ENCODE peak calls at places on chromosomes 1 and 21, in ten cellular contexts. One of them, this sample, is unnamed.

GRCh38 chr1:110674337-110675059 is at the start of gene KCNA3:
- DNase-seq in astrocyte of the spinal cord: no peak
- DNase-seq in neural progenitor cell: peak; percentile 91
- DNase-seq in HL-60: no peak
- DNase-seq in PC-9: no peak
- DNase-seq in heart right ventricle: peak; percentile 38
- DNase-seq in lower lobe of right lung: peak; percentile 80
- DNase-seq in astrocyte: no peak
- DNase-seq in keratinocyte: no peak
- DNase-seq in Panc1: no peak
- DNase-seq in this sample: no peak

GRCh38 chr1:20413136-20413790 is 72.7 kb downstream of the CAMK2N1 start:
- DNase-seq in astrocyte of the spinal cord: no peak
- DNase-seq in neural progenitor cell: no peak
- DNase-seq in HL-60: no peak
- DNase-seq in PC-9: no peak
- DNase-seq in heart right ventricle: no peak
- DNase-seq in lower lobe of right lung: no peak
- DNase-seq in astrocyte: no peak
- DNase-seq in keratinocyte: no peak
- DNase-seq in Panc1: no peak
- DNase-seq in this sample: no peak

GRCh38 chr1:115258302-115258866 is 79.7 kb downstream of the NGF start:
- DNase-seq in astrocyte of the spinal cord: peak; percentile 76
- DNase-seq in neural progenitor cell: no peak
- DNase-seq in HL-60: no peak
- DNase-seq in PC-9: no peak
- DNase-seq in heart right ventricle: no peak
- DNase-seq in lower lobe of right lung: no peak
- DNase-seq in astrocyte: peak; percentile 82
- DNase-seq in keratinocyte: no peak
- DNase-seq in Panc1: no peak
- DNase-seq in this sample: peak; percentile 92

GRCh38 chr1:168485048-168485447 is 58.7 kb downstream of the XCL2 start:
- DNase-seq in astrocyte of the spinal cord: peak; percentile 50
- DNase-seq in neural progenitor cell: no peak
- DNase-seq in HL-60: no peak
- DNase-seq in PC-9: no peak
- DNase-seq in heart right ventricle: no peak
- DNase-seq in lower lobe of right lung: no peak
- DNase-seq in astrocyte: peak; percentile 79
- DNase-seq in keratinocyte: no peak
- DNase-seq in Panc1: no peak
- DNase-seq in this sample: peak; percentile 83

GRCh38 chr21:35303085-35303484 is 254.0 kb upstream of the RUNX1 start:
- DNase-seq in astrocyte of the spinal cord: peak; percentile 93
- DNase-seq in neural progenitor cell: no peak
- DNase-seq in HL-60: no peak
- DNase-seq in PC-9: peak; percentile 52
- DNase-seq in heart right ventricle: no peak
- DNase-seq in lower lobe of right lung: no peak
- DNase-seq in astrocyte: peak; percentile 93
- DNase-seq in keratinocyte: peak; percentile 76
- DNase-seq in Panc1: peak; percentile 30
- DNase-seq in this sample: peak; percentile 87

GRCh38 chr21:34807881-34808568 is 139.2 kb downstream of the CLIC6 start:
- DNase-seq in astrocyte of the spinal cord: peak; percentile 93
- DNase-seq in neural progenitor cell: no peak
- DNase-seq in HL-60: peak; percentile 61
- DNase-seq in PC-9: peak; percentile 85
- DNase-seq in heart right ventricle: no peak
- DNase-seq in lower lobe of right lung: peak; percentile 56
- DNase-seq in astrocyte: peak; percentile 92
- DNase-seq in keratinocyte: no peak
- DNase-seq in Panc1: peak; percentile 64
- DNase-seq in this sample: peak; percentile 98

GRCh38 chr1:11383553-11384169 is 95.3 kb upstream of the DISP3 start:
- DNase-seq in astrocyte of the spinal cord: no peak
- DNase-seq in neural progenitor cell: no peak
- DNase-seq in HL-60: peak; percentile 18
- DNase-seq in PC-9: no peak
- DNase-seq in heart right ventricle: no peak
- DNase-seq in lower lobe of right lung: no peak
- DNase-seq in astrocyte: peak; percentile 2
- DNase-seq in keratinocyte: no peak
- DNase-seq in Panc1: no peak
- DNase-seq in this sample: peak; percentile 10

GRCh38 chr1:234722904-234723588 is 113.1 kb upstream of the IRF2BP2 start:
- DNase-seq in astrocyte of the spinal cord: peak; percentile 94
- DNase-seq in neural progenitor cell: no peak
- DNase-seq in HL-60: peak; percentile 88
- DNase-seq in PC-9: peak; percentile 90
- DNase-seq in heart right ventricle: peak; percentile 59
- DNase-seq in lower lobe of right lung: no peak
- DNase-seq in astrocyte: peak; percentile 93
- DNase-seq in keratinocyte: peak; percentile 89
- DNase-seq in Panc1: no peak
- DNase-seq in this sample: peak; percentile 94

GRCh38 chr1:1910651-1911389 is 4.2 kb upstream of the CALML6 start:
- DNase-seq in astrocyte of the spinal cord: no peak
- DNase-seq in neural progenitor cell: no peak
- DNase-seq in HL-60: no peak
- DNase-seq in PC-9: no peak
- DNase-seq in heart right ventricle: no peak
- DNase-seq in lower lobe of right lung: peak; percentile 44
- DNase-seq in astrocyte: no peak
- DNase-seq in keratinocyte: no peak
- DNase-seq in Panc1: no peak
- DNase-seq in this sample: no peak

GRCh38 chr1:18949689-18950414 is 6.6 kb downstream of the IFFO2 start:
- DNase-seq in astrocyte of the spinal cord: peak; percentile 50
- DNase-seq in neural progenitor cell: peak; percentile 77
- DNase-seq in HL-60: no peak
- DNase-seq in PC-9: no peak
- DNase-seq in heart right ventricle: no peak
- DNase-seq in lower lobe of right lung: peak; percentile 53
- DNase-seq in astrocyte: peak; percentile 58
- DNase-seq in keratinocyte: no peak
- DNase-seq in Panc1: no peak
- DNase-seq in this sample: peak; percentile 61

GRCh38 chr1:65512967-65513777 is 92.7 kb downstream of the LEPR start:
- DNase-seq in astrocyte of the spinal cord: peak; percentile 23
- DNase-seq in neural progenitor cell: no peak
- DNase-seq in HL-60: no peak
- DNase-seq in PC-9: no peak
- DNase-seq in heart right ventricle: no peak
- DNase-seq in lower lobe of right lung: no peak
- DNase-seq in astrocyte: no peak
- DNase-seq in keratinocyte: no peak
- DNase-seq in Panc1: no peak
- DNase-seq in this sample: no peak

GRCh38 chr1:30143517-30143916 is 579.9 kb downstream of the MATN1 start:
- DNase-seq in astrocyte of the spinal cord: no peak
- DNase-seq in neural progenitor cell: no peak
- DNase-seq in HL-60: no peak
- DNase-seq in PC-9: no peak
- DNase-seq in heart right ventricle: no peak
- DNase-seq in lower lobe of right lung: no peak
- DNase-seq in astrocyte: no peak
- DNase-seq in keratinocyte: no peak
- DNase-seq in Panc1: no peak
- DNase-seq in this sample: no peak

GRCh38 chr1:84550826-84551225 is 23.4 kb downstream of the CTBS start:
- DNase-seq in astrocyte of the spinal cord: no peak
- DNase-seq in neural progenitor cell: no peak
- DNase-seq in HL-60: no peak
- DNase-seq in PC-9: no peak
- DNase-seq in heart right ventricle: no peak
- DNase-seq in lower lobe of right lung: no peak
- DNase-seq in astrocyte: no peak
- DNase-seq in keratinocyte: no peak
- DNase-seq in Panc1: no peak
- DNase-seq in this sample: peak; percentile 45

GRCh38 chr1:201713093-201713810 is 115.7 kb upstream of the IPO9 start:
- DNase-seq in astrocyte of the spinal cord: peak; percentile 98
- DNase-seq in neural progenitor cell: no peak
- DNase-seq in HL-60: peak; percentile 21
- DNase-seq in PC-9: peak; percentile 96
- DNase-seq in heart right ventricle: peak; percentile 91
- DNase-seq in lower lobe of right lung: peak; percentile 91
- DNase-seq in astrocyte: peak; percentile 98
- DNase-seq in keratinocyte: peak; percentile 75
- DNase-seq in Panc1: peak; percentile 93
- DNase-seq in this sample: peak; percentile 99

GRCh38 chr1:226186124-226187018 is at the start of gene ACBD3:
- DNase-seq in astrocyte of the spinal cord: peak; percentile 85
- DNase-seq in neural progenitor cell: peak; percentile 93
- DNase-seq in HL-60: peak; percentile 89
- DNase-seq in PC-9: peak; percentile 76
- DNase-seq in heart right ventricle: peak; percentile 85
- DNase-seq in lower lobe of right lung: peak; percentile 90
- DNase-seq in astrocyte: peak; percentile 78
- DNase-seq in keratinocyte: no peak
- DNase-seq in Panc1: no peak
- DNase-seq in this sample: peak; percentile 83
- TF ChIP-seq CTCF in astrocyte of the spinal cord: no peak
- TF ChIP-seq CTCF in neural progenitor cell: no peak
- TF ChIP-seq CTCF in HL-60: no peak
- TF ChIP-seq CTCF in PC-9: no peak
- TF ChIP-seq CTCF in heart right ventricle: no peak
- TF ChIP-seq CTCF in lower lobe of right lung: no peak
- TF ChIP-seq CTCF in astrocyte: no peak
- TF ChIP-seq CTCF in keratinocyte: no peak
- TF ChIP-seq CTCF in Panc1: no peak
- TF ChIP-seq CTCF in this sample: no peak

DNA sequence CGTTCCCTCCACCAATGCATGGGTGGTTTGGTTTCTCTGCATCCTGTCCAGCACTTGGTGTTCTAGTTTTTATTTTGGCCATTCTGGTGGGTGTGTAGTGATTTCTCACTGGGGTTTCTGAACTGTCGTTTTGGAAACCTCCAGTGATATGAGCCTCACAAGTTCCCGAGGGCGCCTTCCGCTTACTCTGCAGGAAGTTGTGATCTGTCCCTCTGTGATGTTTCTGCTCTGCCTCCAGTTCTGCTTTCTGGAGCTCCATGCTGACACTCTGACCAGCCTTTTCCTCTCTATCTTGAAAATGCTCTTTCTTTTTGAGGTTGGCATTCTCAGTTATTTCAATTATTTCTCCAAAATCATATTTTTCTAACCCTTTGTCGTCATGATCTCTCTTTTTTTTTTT is 111.6 kb downstream of the PLD5 start:
- DNase-seq in astrocyte of the spinal cord: no peak
- DNase-seq in neural progenitor cell: no peak
- DNase-seq in HL-60: peak; percentile 43
- DNase-seq in PC-9: no peak
- DNase-seq in heart right ventricle: no peak
- DNase-seq in lower lobe of right lung: no peak
- DNase-seq in astrocyte: no peak
- DNase-seq in keratinocyte: no peak
- DNase-seq in Panc1: no peak
- DNase-seq in this sample: no peak
- H3K4me3 ChIP-seq in astrocyte of the spinal cord: no peak overlapping the region
- H3K4me3 ChIP-seq in neural progenitor cell: no peak overlapping the region
- H3K4me3 ChIP-seq in HL-60: no peak overlapping the region
- H3K4me3 ChIP-seq in PC-9: no peak overlapping the region
- H3K4me3 ChIP-seq in heart right ventricle: no peak overlapping the region
- H3K4me3 ChIP-seq in lower lobe of right lung: no peak overlapping the region
- H3K4me3 ChIP-seq in astrocyte: no peak overlapping the region
- H3K4me3 ChIP-seq in keratinocyte: no peak overlapping the region
- H3K4me3 ChIP-seq in Panc1: no peak overlapping the region
- H3K4me3 ChIP-seq in this sample: no peak overlapping the region

GRCh38 chr1:41936107-41936506 is 17.4 kb upstream of the HIVEP3 start:
- DNase-seq in astrocyte of the spinal cord: peak; percentile 44
- DNase-seq in neural progenitor cell: no peak
- DNase-seq in HL-60: no peak
- DNase-seq in PC-9: peak; percentile 86
- DNase-seq in heart right ventricle: no peak
- DNase-seq in lower lobe of right lung: no peak
- DNase-seq in astrocyte: peak; percentile 67
- DNase-seq in keratinocyte: no peak
- DNase-seq in Panc1: no peak
- DNase-seq in this sample: peak; percentile 63
- TF ChIP-seq CTCF in astrocyte of the spinal cord: no peak
- TF ChIP-seq CTCF in neural progenitor cell: no peak
- TF ChIP-seq CTCF in HL-60: no peak
- TF ChIP-seq CTCF in PC-9: no peak
- TF ChIP-seq CTCF in heart right ventricle: no peak
- TF ChIP-seq CTCF in lower lobe of right lung: no peak
- TF ChIP-seq CTCF in astrocyte: no peak
- TF ChIP-seq CTCF in keratinocyte: no peak
- TF ChIP-seq CTCF in Panc1: peak; percentile 12
- TF ChIP-seq CTCF in this sample: no peak

GRCh38 chr1:209584186-209584776 is 767 bp downstream of the CAMK1G start:
- DNase-seq in astrocyte of the spinal cord: no peak
- DNase-seq in neural progenitor cell: peak; percentile 27
- DNase-seq in HL-60: no peak
- DNase-seq in PC-9: no peak
- DNase-seq in heart right ventricle: no peak
- DNase-seq in lower lobe of right lung: no peak
- DNase-seq in astrocyte: no peak
- DNase-seq in keratinocyte: no peak
- DNase-seq in Panc1: no peak
- DNase-seq in this sample: no peak

GRCh38 chr1:209585197-209585596 is 1.7 kb downstream of the CAMK1G start:
- DNase-seq in astrocyte of the spinal cord: no peak
- DNase-seq in neural progenitor cell: no peak
- DNase-seq in HL-60: no peak
- DNase-seq in PC-9: no peak
- DNase-seq in heart right ventricle: no peak
- DNase-seq in lower lobe of right lung: no peak
- DNase-seq in astrocyte: no peak
- DNase-seq in keratinocyte: no peak
- DNase-seq in Panc1: no peak
- DNase-seq in this sample: no peak

GRCh38 chr1:209585672-209586071 is 2.2 kb downstream of the CAMK1G start:
- DNase-seq in astrocyte of the spinal cord: peak; percentile 16
- DNase-seq in neural progenitor cell: peak; percentile 65
- DNase-seq in HL-60: no peak
- DNase-seq in PC-9: no peak
- DNase-seq in heart right ventricle: peak; percentile 70
- DNase-seq in lower lobe of right lung: peak; percentile 55
- DNase-seq in astrocyte: no peak
- DNase-seq in keratinocyte: no peak
- DNase-seq in Panc1: no peak
- DNase-seq in this sample: peak; percentile 19

GRCh38 chr1:209580577-209580976 is 2.9 kb upstream of the CAMK1G start:
- DNase-seq in astrocyte of the spinal cord: no peak
- DNase-seq in neural progenitor cell: no peak
- DNase-seq in HL-60: no peak
- DNase-seq in PC-9: no peak
- DNase-seq in heart right ventricle: no peak
- DNase-seq in lower lobe of right lung: no peak
- DNase-seq in astrocyte: no peak
- DNase-seq in keratinocyte: no peak
- DNase-seq in Panc1: no peak
- DNase-seq in this sample: no peak

DNA sequence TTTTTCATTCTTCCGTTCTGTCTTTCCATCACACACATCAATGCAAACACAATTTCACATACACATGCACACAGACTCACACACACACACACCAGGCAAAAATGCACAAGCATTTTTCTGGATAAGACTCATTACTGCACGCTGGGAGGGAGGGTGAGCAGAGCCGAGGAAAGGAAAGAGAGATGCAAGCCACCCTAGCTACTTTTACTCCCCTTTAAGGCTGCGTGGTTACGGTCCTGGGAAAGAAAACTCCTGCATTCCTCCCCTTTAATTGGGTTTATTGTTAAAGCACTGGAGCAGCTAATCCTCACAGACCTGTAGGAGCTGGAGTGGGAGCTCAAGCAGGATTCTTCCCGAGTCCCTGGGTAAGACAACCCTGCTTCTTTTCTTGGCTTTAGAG is at the start of gene CAMK1G:
- DNase-seq in astrocyte of the spinal cord: peak; percentile 72
- DNase-seq in neural progenitor cell: peak; percentile 88
- DNase-seq in HL-60: no peak
- DNase-seq in PC-9: no peak
- DNase-seq in heart right ventricle: no peak
- DNase-seq in lower lobe of right lung: no peak
- DNase-seq in astrocyte: peak; percentile 53
- DNase-seq in keratinocyte: no peak
- DNase-seq in Panc1: no peak
- DNase-seq in this sample: peak; percentile 43
- H3K4me3 ChIP-seq in astrocyte of the spinal cord: peak within 1 kb of the TSS; percentile 31
- H3K4me3 ChIP-seq in neural progenitor cell: peak within 1 kb of the TSS; percentile 64
- H3K4me3 ChIP-seq in HL-60: no peak within 1 kb of the TSS
- H3K4me3 ChIP-seq in PC-9: no peak within 1 kb of the TSS
- H3K4me3 ChIP-seq in heart right ventricle: no peak within 1 kb of the TSS
- H3K4me3 ChIP-seq in lower lobe of right lung: peak within 1 kb of the TSS; percentile 9
- H3K4me3 ChIP-seq in astrocyte: peak within 1 kb of the TSS; percentile 61
- H3K4me3 ChIP-seq in keratinocyte: no peak within 1 kb of the TSS
- H3K4me3 ChIP-seq in Panc1: peak within 1 kb of the TSS; percentile 23
- H3K4me3 ChIP-seq in this sample: no peak within 1 kb of the TSS